ENCODE peak calls at places on chromosomes 7 and 10, in eight cellular contexts. S is PC-3, V is GM23248, R is PC-9, Y is A673, J is neural progenitor cell, K is keratinocyte, N is astrocyte. M is an unnamed sample.

GRCh38 chr10:115950320-115950719 is 322.7 kb downstream of the GFRA1 start:
- DNase-seq in S (no peak), V (no peak), Y (no peak), R (no peak), N (peak), J (no peak), K (no peak), M (peak)

GRCh38 chr10:132699411-132700167 is 86.4 kb downstream of the NKX6-2 start:
- DNase-seq in R (no peak), V (no peak), J (no peak), S (no peak), N (no peak), Y (no peak), K (no peak), M (no peak)

GRCh38 chr10:102744374-102745051 is 765 bp downstream of the WBP1L start:
- DNase-seq in Y (no peak), J (no peak), R (no peak), V (peak), K (no peak), N (no peak), S (no peak), M (peak)

GRCh38 chr7:19899517-19899916 is 126.1 kb upstream of the TMEM196 start:
- DNase-seq in S (peak), J (no peak), Y (no peak), V (peak), K (no peak), R (peak), N (peak), M (no peak)

GRCh38 chr7:74452748-74453320 is 872 bp upstream of the GTF2IRD1 start:
- DNase-seq in K (no peak), J (no peak), R (no peak), S (no peak), N (peak), Y (no peak), V (peak), M (peak)

GRCh38 chr7:155665957-155666287 is 21.5 kb downstream of the RBM33 start:
- DNase-seq in S (peak), R (no peak), N (peak), K (no peak), Y (peak), J (no peak), V (peak), M (peak)

GRCh38 chr10:116891208-116891607 is 41.9 kb downstream of the ENO4 start:
- DNase-seq in S (peak), K (no peak), Y (peak), J (no peak), N (peak), R (no peak), V (peak), M (peak)

GRCh38 chr10:9198611-9199010 is 1144.1 kb downstream of the GATA3 start:
- DNase-seq in V (peak), S (no peak), J (no peak), R (no peak), Y (no peak), N (peak), K (no peak), M (no peak)

GRCh38 chr10:61503051-61503450 is 49.9 kb upstream of the TMEM26 start:
- DNase-seq in V (peak), N (peak), Y (no peak), K (no peak), S (peak), J (no peak), R (no peak), M (no peak)

GRCh38 chr7:5230272-5231067 is 40.4 kb downstream of the WIPI2 start:
- DNase-seq in Y (no peak), V (no peak), R (no peak), K (no peak), N (no peak), J (no peak), S (no peak), M (no peak)

GRCh38 chr10:7701158-7701742 is 1.9 kb upstream of the ITIH2 start:
- DNase-seq in K (no peak), V (no peak), Y (no peak), S (no peak), J (no peak), N (no peak), R (no peak), M (no peak)

GRCh38 chr10:28880551-28880950 is 203.2 kb downstream of the BAMBI start:
- DNase-seq in K (no peak), S (no peak), Y (no peak), V (no peak), J (no peak), N (no peak), R (no peak), M (no peak)

GRCh38 chr7:134481167-134481566 is 22.3 kb upstream of the AKR1B1 start:
- DNase-seq in S (no peak), Y (no peak), J (no peak), R (no peak), V (no peak), N (no peak), K (no peak), M (no peak)

GRCh38 chr7:131525820-131526219 is 30.6 kb downstream of the PODXL start:
- DNase-seq in N (no peak), V (peak), S (peak), R (peak), J (no peak), K (no peak), Y (no peak), M (peak)

GRCh38 chr10:77763453-77764430 is 126.1 kb upstream of the KCNMA1 start:
- DNase-seq in K (no peak), S (peak), J (peak), N (no peak), V (peak), Y (no peak), R (peak), M (no peak)

GRCh38 chr7:128281605-128282380 is 40.7 kb downstream of the LEP start:
- DNase-seq in K (no peak), Y (no peak), V (no peak), S (no peak), J (no peak), N (no peak), R (no peak), M (no peak)

GRCh38 chr10:91197044-91197651 is 23.3 kb upstream of the PCGF5 start:
- DNase-seq in K (no peak), J (peak), Y (no peak), V (peak), N (peak), S (no peak), R (no peak), M (no peak)

GRCh38 chr10:79149662-79150443 is 81.1 kb downstream of the ZMIZ1 start:
- DNase-seq in N (no peak), Y (peak), S (peak), R (peak), K (no peak), J (peak), V (peak), M (no peak)

GRCh38 chr10:129389194-129389593 is 77.8 kb upstream of the MGMT start:
- DNase-seq in V (no peak), S (no peak), N (no peak), K (no peak), Y (no peak), J (no peak), R (no peak), M (no peak)

GRCh38 chr10:114026189-114027040 is 17.3 kb upstream of the ADRB1 start:
- DNase-seq in V (peak), K (peak), R (peak), S (peak), N (peak), J (no peak), Y (peak), M (peak)

GRCh38 chr7:144853542-144853941 is 17.7 kb upstream of the TPK1 start:
- DNase-seq in K (peak), S (no peak), V (no peak), N (no peak), Y (no peak), R (no peak), J (no peak), M (no peak)

GRCh38 chr7:17773289-17773626 is 167.0 kb downstream of the SNX13 start:
- DNase-seq in Y (peak), R (peak), V (peak), S (peak), N (peak), J (no peak), K (peak), M (no peak)

GRCh38 chr10:103454026-103454425 is 1.9 kb upstream of the CALHM2 start:
- DNase-seq in Y (no peak), J (no peak), N (no peak), K (no peak), V (no peak), R (no peak), S (no peak), M (no peak)

GRCh38 chr7:24991333-24991732 is 11.4 kb upstream of the OSBPL3 start:
- DNase-seq in S (no peak), V (no peak), R (peak), J (no peak), K (no peak), Y (no peak), N (no peak), M (no peak)

GRCh38 chr10:128128582-128128981 is 2.4 kb upstream of the MKI67 start:
- DNase-seq in R (no peak), J (no peak), N (no peak), V (no peak), Y (no peak), K (no peak), S (no peak), M (no peak)

GRCh38 chr7:150399421-150399820 is 20.3 kb downstream of the ZNF775 start:
- DNase-seq in N (no peak), Y (no peak), R (no peak), S (no peak), K (no peak), J (no peak), V (no peak), M (no peak)

GRCh38 chr7:138538518-138538917 is 78.5 kb downstream of the TRIM24 start:
- DNase-seq in J (no peak), S (no peak), Y (no peak), K (no peak), N (no peak), R (no peak), V (no peak), M (peak)

GRCh38 chr7:158824028-158824427 is 5.3 kb downstream of the ESYT2 start:
- DNase-seq in Y (no peak), N (no peak), J (no peak), K (no peak), R (no peak), S (no peak), V (peak), M (no peak)

GRCh38 chr7:33485746-33486491 is 356.6 kb downstream of the BBS9 start:
- DNase-seq in S (no peak), N (peak), R (no peak), V (peak), J (no peak), Y (no peak), K (no peak), M (no peak)

GRCh38 chr10:100359030-100359432 is 12.0 kb downstream of the SCD start:
- DNase-seq in J (no peak), K (no peak), V (no peak), R (no peak), S (no peak), Y (no peak), N (no peak), M (peak)

GRCh38 chr10:126334272-126334671 is 54.0 kb downstream of the ADAM12 start:
- DNase-seq in S (no peak), Y (no peak), J (no peak), R (no peak), K (no peak), V (no peak), N (peak), M (no peak)

GRCh38 chr10:10872035-10872673 is 145.5 kb upstream of the CELF2 start:
- DNase-seq in R (peak), V (peak), J (no peak), Y (no peak), K (no peak), N (peak), S (no peak), M (peak)

DNA sequence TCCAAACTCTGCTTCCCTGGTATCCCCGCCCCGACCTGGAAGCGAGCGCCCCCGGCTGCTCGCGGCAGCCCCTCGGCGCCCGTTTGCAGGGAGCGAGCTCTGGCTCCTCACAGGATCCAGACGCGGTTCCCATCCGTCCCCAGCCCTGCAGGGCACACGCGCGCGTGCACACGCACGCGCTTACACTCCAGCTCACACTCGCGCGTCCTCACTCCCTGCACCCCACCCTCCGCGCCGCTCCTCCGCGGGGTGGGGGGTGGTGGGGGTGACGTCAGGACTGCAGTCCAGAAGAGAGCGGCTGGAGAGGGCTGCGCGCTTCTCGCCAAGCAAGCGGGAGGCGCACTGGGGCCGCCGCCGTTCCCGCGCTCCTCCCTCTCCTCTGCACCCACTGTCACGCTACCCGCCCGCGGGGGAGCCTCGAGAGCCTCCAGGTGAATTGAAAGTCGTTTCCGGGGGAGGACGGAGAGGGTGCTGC is 255.6 kb downstream of the OTUD1 start:
- DNase-seq in V (no peak), S (no peak), N (no peak), R (no peak), K (no peak), Y (peak), J (peak), M (no peak)
- TF ChIP-seq EZH2 in V (peak), S (no peak), N (no peak), R (no peak), K (no peak), Y (no peak), J (peak), M (no peak)

GRCh38 chr10:17454181-17454800 is at the start of gene ST8SIA6:
- DNase-seq in V (peak), J (peak), R (no peak), Y (peak), N (peak), K (no peak), S (peak), M (peak)
- TF ChIP-seq EZH2 in V (no peak), J (no peak), R (no peak), Y (no peak), N (no peak), K (peak), S (no peak), M (no peak)

DNA sequence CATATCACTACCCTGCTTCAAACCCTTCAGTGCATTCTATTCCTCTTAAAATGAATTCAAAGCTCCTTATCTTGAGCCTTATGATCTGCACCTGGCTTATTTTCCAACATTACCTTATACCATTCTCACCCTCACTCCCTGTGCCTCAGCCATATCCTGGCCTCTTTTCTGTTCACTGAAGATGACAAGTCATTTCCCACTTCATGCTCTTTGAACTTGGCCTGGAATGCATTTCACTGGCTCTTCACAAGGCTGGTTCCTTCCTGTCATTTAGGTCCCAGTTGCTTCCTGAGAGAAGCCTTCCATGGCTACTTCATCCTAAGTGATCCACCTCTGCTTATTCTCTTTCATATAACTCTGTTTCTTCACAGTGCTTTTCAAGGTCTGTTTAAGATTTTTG is 3.2 kb upstream of the LIPF start:
- DNase-seq in Y (no peak), N (no peak), R (no peak), V (peak), K (no peak), S (no peak), J (no peak), M (peak)
- TF ChIP-seq EZH2 in Y (no peak), N (no peak), R (no peak), V (no peak), K (no peak), S (no peak), J (no peak), M (no peak)

GRCh38 chr10:99236627-99237309 is 1.1 kb upstream of the HPSE2 start:
- DNase-seq in Y (no peak), J (peak), N (no peak), S (no peak), R (no peak), V (no peak), K (no peak), M (no peak)
- TF ChIP-seq EZH2 in Y (no peak), J (peak), N (no peak), S (no peak), R (no peak), V (no peak), K (peak), M (peak)

M was measured in endothelial cell of umbilical vein.